ENCODE peak calls at places on chromosomes 7 and 10, in nine cellular contexts. One of them, this sample, is unnamed. For H3K27me3, the result is how much of the 10 kb centered on the place peaks cover.

GRCh38 chr10:88892223-88892967 is 12.3 kb downstream of the STAMBPL1 start:
- DNase-seq in right cardiac atrium: no peak
- DNase-seq in transverse colon: no peak
- DNase-seq in Peyer's patch: no peak
- DNase-seq in stomach: no peak
- DNase-seq in bronchial epithelial cell: no peak
- DNase-seq in ovary: no peak
- DNase-seq in WERI-Rb-1: no peak
- DNase-seq in cardiac muscle cell: peak
- DNase-seq in this sample: no peak

GRCh38 chr7:39621261-39621660 is 2.1 kb upstream of the RALA start:
- DNase-seq in Peyer's patch: no peak
- DNase-seq in ovary: no peak
- DNase-seq in WERI-Rb-1: no peak
- DNase-seq in transverse colon: no peak
- DNase-seq in cardiac muscle cell: no peak
- DNase-seq in right cardiac atrium: no peak
- DNase-seq in bronchial epithelial cell: peak
- DNase-seq in stomach: no peak
- DNase-seq in this sample: no peak

GRCh38 chr7:68245688-68246087 is 1249.1 kb downstream of the TYW1 start:
- DNase-seq in WERI-Rb-1: no peak
- DNase-seq in right cardiac atrium: no peak
- DNase-seq in transverse colon: no peak
- DNase-seq in stomach: no peak
- DNase-seq in Peyer's patch: no peak
- DNase-seq in bronchial epithelial cell: no peak
- DNase-seq in ovary: no peak
- DNase-seq in cardiac muscle cell: peak
- DNase-seq in this sample: no peak

GRCh38 chr7:143054621-143055020 is 2.5 kb downstream of the OR6V1 start:
- DNase-seq in Peyer's patch: no peak
- DNase-seq in right cardiac atrium: no peak
- DNase-seq in stomach: no peak
- DNase-seq in bronchial epithelial cell: no peak
- DNase-seq in WERI-Rb-1: no peak
- DNase-seq in ovary: no peak
- DNase-seq in cardiac muscle cell: no peak
- DNase-seq in transverse colon: no peak
- DNase-seq in this sample: no peak

GRCh38 chr10:79491171-79491835 is 21.0 kb upstream of the EIF5AL1 start:
- DNase-seq in bronchial epithelial cell: no peak
- DNase-seq in transverse colon: no peak
- DNase-seq in WERI-Rb-1: peak
- DNase-seq in ovary: no peak
- DNase-seq in stomach: no peak
- DNase-seq in right cardiac atrium: no peak
- DNase-seq in Peyer's patch: no peak
- DNase-seq in cardiac muscle cell: no peak
- DNase-seq in this sample: no peak

GRCh38 chr10:75404335-75405200 is 3.0 kb upstream of the ZNF503 start:
- DNase-seq in Peyer's patch: peak
- DNase-seq in cardiac muscle cell: no peak
- DNase-seq in WERI-Rb-1: peak
- DNase-seq in bronchial epithelial cell: peak
- DNase-seq in ovary: peak
- DNase-seq in stomach: peak
- DNase-seq in right cardiac atrium: peak
- DNase-seq in transverse colon: peak
- DNase-seq in this sample: no peak

GRCh38 chr7:25014735-25015134 is 34.8 kb upstream of the OSBPL3 start:
- DNase-seq in Peyer's patch: no peak
- DNase-seq in WERI-Rb-1: no peak
- DNase-seq in ovary: no peak
- DNase-seq in right cardiac atrium: no peak
- DNase-seq in stomach: no peak
- DNase-seq in bronchial epithelial cell: peak
- DNase-seq in cardiac muscle cell: peak
- DNase-seq in transverse colon: no peak
- DNase-seq in this sample: no peak

GRCh38 chr7:93226310-93226709 is at the start of gene HEPACAM2:
- DNase-seq in WERI-Rb-1: no peak
- DNase-seq in Peyer's patch: no peak
- DNase-seq in transverse colon: no peak
- DNase-seq in ovary: no peak
- DNase-seq in bronchial epithelial cell: no peak
- DNase-seq in cardiac muscle cell: no peak
- DNase-seq in right cardiac atrium: no peak
- DNase-seq in stomach: no peak
- DNase-seq in this sample: no peak

GRCh38 chr10:58970160-58970915 is 206.1 kb upstream of the PHYHIPL start:
- DNase-seq in right cardiac atrium: no peak
- DNase-seq in transverse colon: no peak
- DNase-seq in stomach: no peak
- DNase-seq in ovary: no peak
- DNase-seq in bronchial epithelial cell: no peak
- DNase-seq in Peyer's patch: no peak
- DNase-seq in cardiac muscle cell: no peak
- DNase-seq in WERI-Rb-1: no peak
- DNase-seq in this sample: no peak

GRCh38 chr7:35253680-35254495 is at the start of gene TBX20:
- DNase-seq in Peyer's patch: peak
- DNase-seq in right cardiac atrium: peak
- DNase-seq in stomach: peak
- DNase-seq in WERI-Rb-1: peak
- DNase-seq in bronchial epithelial cell: peak
- DNase-seq in cardiac muscle cell: peak
- DNase-seq in ovary: no peak
- DNase-seq in transverse colon: peak
- DNase-seq in this sample: peak
- H3K27me3 ChIP-seq in Peyer's patch: under half
- H3K27me3 ChIP-seq in right cardiac atrium: under half
- H3K27me3 ChIP-seq in stomach: half or more
- H3K27me3 ChIP-seq in WERI-Rb-1: under half
- H3K27me3 ChIP-seq in bronchial epithelial cell: half or more
- H3K27me3 ChIP-seq in cardiac muscle cell: under half
- H3K27me3 ChIP-seq in ovary: under half
- H3K27me3 ChIP-seq in transverse colon: half or more
- H3K27me3 ChIP-seq in this sample: under half

DNA sequence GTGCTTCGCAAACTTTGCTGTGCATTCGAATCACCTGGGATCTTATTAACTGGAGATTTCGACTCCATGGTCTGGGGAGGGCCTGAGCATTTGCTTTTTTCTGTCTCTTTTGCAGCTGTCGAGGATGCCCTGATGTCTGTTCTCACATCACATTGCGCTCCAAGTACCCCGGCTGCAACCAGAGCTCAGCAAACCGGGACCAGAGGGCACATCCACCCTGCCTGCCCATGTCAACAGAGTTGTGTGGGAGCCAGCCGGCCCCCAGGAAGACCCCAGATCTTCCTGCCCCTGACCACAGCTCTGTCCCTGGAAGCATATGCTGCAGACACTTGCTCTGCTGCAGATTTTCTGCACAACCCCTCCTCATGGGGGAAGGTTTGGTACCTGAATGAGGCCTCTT is 180.8 kb downstream of the ADARB2 start:
- DNase-seq in stomach: no peak
- DNase-seq in WERI-Rb-1: no peak
- DNase-seq in ovary: no peak
- DNase-seq in transverse colon: no peak
- DNase-seq in Peyer's patch: peak
- DNase-seq in bronchial epithelial cell: no peak
- DNase-seq in cardiac muscle cell: no peak
- DNase-seq in right cardiac atrium: no peak
- DNase-seq in this sample: no peak
- H3K27me3 ChIP-seq in stomach: under half
- H3K27me3 ChIP-seq in WERI-Rb-1: under half
- H3K27me3 ChIP-seq in ovary: under half
- H3K27me3 ChIP-seq in transverse colon: under half
- H3K27me3 ChIP-seq in Peyer's patch: under half
- H3K27me3 ChIP-seq in bronchial epithelial cell: under half
- H3K27me3 ChIP-seq in cardiac muscle cell: under half
- H3K27me3 ChIP-seq in right cardiac atrium: under half
- H3K27me3 ChIP-seq in this sample: under half

GRCh38 chr7:43113622-43114450 is 1.4 kb downstream of the HECW1 start:
- DNase-seq in stomach: no peak
- DNase-seq in transverse colon: no peak
- DNase-seq in WERI-Rb-1: no peak
- DNase-seq in cardiac muscle cell: no peak
- DNase-seq in bronchial epithelial cell: no peak
- DNase-seq in Peyer's patch: no peak
- DNase-seq in ovary: peak
- DNase-seq in right cardiac atrium: peak
- DNase-seq in this sample: no peak
- H3K27me3 ChIP-seq in stomach: half or more
- H3K27me3 ChIP-seq in transverse colon: half or more
- H3K27me3 ChIP-seq in WERI-Rb-1: half or more
- H3K27me3 ChIP-seq in cardiac muscle cell: half or more
- H3K27me3 ChIP-seq in bronchial epithelial cell: under half
- H3K27me3 ChIP-seq in Peyer's patch: under half
- H3K27me3 ChIP-seq in ovary: under half
- H3K27me3 ChIP-seq in right cardiac atrium: under half
- H3K27me3 ChIP-seq in this sample: half or more

GRCh38 chr7:1402791-1403755 is 56.2 kb downstream of the MICALL2 start:
- DNase-seq in transverse colon: no peak
- DNase-seq in Peyer's patch: no peak
- DNase-seq in WERI-Rb-1: no peak
- DNase-seq in ovary: no peak
- DNase-seq in right cardiac atrium: no peak
- DNase-seq in cardiac muscle cell: no peak
- DNase-seq in stomach: no peak
- DNase-seq in bronchial epithelial cell: no peak
- DNase-seq in this sample: no peak

GRCh38 chr7:1403844-1404404 is 55.3 kb downstream of the MICALL2 start:
- DNase-seq in right cardiac atrium: no peak
- DNase-seq in ovary: no peak
- DNase-seq in Peyer's patch: no peak
- DNase-seq in transverse colon: no peak
- DNase-seq in WERI-Rb-1: no peak
- DNase-seq in stomach: no peak
- DNase-seq in cardiac muscle cell: peak
- DNase-seq in bronchial epithelial cell: no peak
- DNase-seq in this sample: no peak

GRCh38 chr7:1402110-1402790 is 57.0 kb downstream of the MICALL2 start:
- DNase-seq in bronchial epithelial cell: no peak
- DNase-seq in stomach: no peak
- DNase-seq in ovary: no peak
- DNase-seq in cardiac muscle cell: no peak
- DNase-seq in Peyer's patch: no peak
- DNase-seq in WERI-Rb-1: no peak
- DNase-seq in transverse colon: no peak
- DNase-seq in right cardiac atrium: no peak
- DNase-seq in this sample: no peak

GRCh38 chr7:1407883-1408282 is 51.4 kb downstream of the MICALL2 start:
- DNase-seq in transverse colon: no peak
- DNase-seq in right cardiac atrium: no peak
- DNase-seq in bronchial epithelial cell: no peak
- DNase-seq in ovary: no peak
- DNase-seq in WERI-Rb-1: no peak
- DNase-seq in Peyer's patch: no peak
- DNase-seq in stomach: no peak
- DNase-seq in cardiac muscle cell: no peak
- DNase-seq in this sample: no peak

DNA sequence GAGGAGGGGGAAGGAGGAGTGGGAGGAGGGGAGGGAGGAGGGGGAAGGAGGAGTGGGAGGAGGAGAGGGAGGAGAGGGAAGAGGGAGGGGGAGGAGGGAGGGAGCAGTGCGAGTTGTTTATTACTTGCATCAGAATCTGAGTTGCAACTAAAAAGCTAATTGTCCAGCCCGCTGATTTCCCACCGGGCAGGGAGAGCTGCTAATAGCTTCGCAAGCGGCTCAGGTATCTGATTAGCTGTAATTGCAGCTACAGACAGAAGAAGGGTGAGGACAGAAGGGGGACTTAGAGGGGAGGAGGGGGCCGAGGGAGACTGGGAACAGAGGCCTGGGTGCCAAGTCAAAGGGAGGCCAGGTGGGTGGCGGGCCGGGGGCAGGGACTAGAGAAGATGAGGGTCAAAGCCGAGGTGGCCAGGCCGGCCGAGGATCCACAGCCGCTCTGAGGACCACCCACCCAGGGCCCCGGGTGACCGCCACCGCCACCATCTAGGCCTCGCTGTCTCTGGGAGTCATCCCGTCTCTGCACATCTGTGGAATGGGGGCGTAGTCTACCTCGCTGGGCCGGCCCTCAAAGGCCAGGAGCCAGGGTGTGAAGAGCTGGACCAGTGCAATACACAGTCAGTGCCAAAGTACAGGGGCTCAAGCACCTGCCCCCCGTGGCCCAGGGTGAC is 54.3 kb downstream of the MICALL2 start:
- DNase-seq in cardiac muscle cell: peak
- DNase-seq in bronchial epithelial cell: no peak
- DNase-seq in transverse colon: no peak
- DNase-seq in ovary: no peak
- DNase-seq in stomach: no peak
- DNase-seq in Peyer's patch: no peak
- DNase-seq in WERI-Rb-1: no peak
- DNase-seq in right cardiac atrium: no peak
- DNase-seq in this sample: no peak
- H3K27me3 ChIP-seq in cardiac muscle cell: half or more
- H3K27me3 ChIP-seq in bronchial epithelial cell: under half
- H3K27me3 ChIP-seq in transverse colon: half or more
- H3K27me3 ChIP-seq in ovary: under half
- H3K27me3 ChIP-seq in stomach: half or more
- H3K27me3 ChIP-seq in Peyer's patch: under half
- H3K27me3 ChIP-seq in WERI-Rb-1: under half
- H3K27me3 ChIP-seq in right cardiac atrium: under half
- H3K27me3 ChIP-seq in this sample: half or more

GRCh38 chr7:27121656-27122055 is 8.9 kb downstream of the HOXA4 start:
- DNase-seq in bronchial epithelial cell: no peak
- DNase-seq in WERI-Rb-1: no peak
- DNase-seq in stomach: no peak
- DNase-seq in Peyer's patch: no peak
- DNase-seq in ovary: no peak
- DNase-seq in cardiac muscle cell: no peak
- DNase-seq in right cardiac atrium: no peak
- DNase-seq in transverse colon: no peak
- DNase-seq in this sample: no peak
- H3K27me3 ChIP-seq in bronchial epithelial cell: half or more
- H3K27me3 ChIP-seq in WERI-Rb-1: half or more
- H3K27me3 ChIP-seq in stomach: half or more
- H3K27me3 ChIP-seq in Peyer's patch: under half
- H3K27me3 ChIP-seq in ovary: under half
- H3K27me3 ChIP-seq in cardiac muscle cell: half or more
- H3K27me3 ChIP-seq in right cardiac atrium: under half
- H3K27me3 ChIP-seq in transverse colon: under half
- H3K27me3 ChIP-seq in this sample: half or more

GRCh38 chr10:100570518-100570865 is 34.7 kb downstream of the HIF1AN start:
- DNase-seq in Peyer's patch: no peak
- DNase-seq in WERI-Rb-1: no peak
- DNase-seq in cardiac muscle cell: no peak
- DNase-seq in stomach: no peak
- DNase-seq in bronchial epithelial cell: no peak
- DNase-seq in transverse colon: no peak
- DNase-seq in right cardiac atrium: no peak
- DNase-seq in ovary: no peak
- DNase-seq in this sample: no peak
- H3K27me3 ChIP-seq in Peyer's patch: under half
- H3K27me3 ChIP-seq in WERI-Rb-1: under half
- H3K27me3 ChIP-seq in cardiac muscle cell: under half
- H3K27me3 ChIP-seq in stomach: half or more
- H3K27me3 ChIP-seq in bronchial epithelial cell: under half
- H3K27me3 ChIP-seq in transverse colon: half or more
- H3K27me3 ChIP-seq in right cardiac atrium: under half
- H3K27me3 ChIP-seq in ovary: under half
- H3K27me3 ChIP-seq in this sample: under half

GRCh38 chr7:1227071-1227804 is 5.4 kb upstream of the UNCX start:
- DNase-seq in right cardiac atrium: no peak
- DNase-seq in ovary: no peak
- DNase-seq in transverse colon: no peak
- DNase-seq in bronchial epithelial cell: no peak
- DNase-seq in WERI-Rb-1: no peak
- DNase-seq in cardiac muscle cell: no peak
- DNase-seq in Peyer's patch: no peak
- DNase-seq in stomach: no peak
- DNase-seq in this sample: no peak
- H3K27me3 ChIP-seq in right cardiac atrium: under half
- H3K27me3 ChIP-seq in ovary: under half
- H3K27me3 ChIP-seq in transverse colon: half or more
- H3K27me3 ChIP-seq in bronchial epithelial cell: half or more
- H3K27me3 ChIP-seq in WERI-Rb-1: half or more
- H3K27me3 ChIP-seq in cardiac muscle cell: half or more
- H3K27me3 ChIP-seq in Peyer's patch: under half
- H3K27me3 ChIP-seq in stomach: half or more
- H3K27me3 ChIP-seq in this sample: half or more